ENCODE peak calls at places on chromosomes 16 and 17, in five cellular contexts. One of them, this sample, is unnamed. For H3K4me1, the result is how much of the 10 kb centered on the place peaks cover.

GRCh38 chr17:37648555-37648954 is 5.3 kb upstream of the DDX52 start:
- DNase-seq in fibroblast of lung: peak
- DNase-seq in psoas muscle: no peak
- DNase-seq in cardiac muscle cell: peak
- DNase-seq in endothelial cell of umbilical vein: peak
- DNase-seq in this sample: no peak

GRCh38 chr16:34078697-34079096 is 619.3 kb downstream of the TP53TG3F start:
- DNase-seq in fibroblast of lung: peak
- DNase-seq in psoas muscle: no peak
- DNase-seq in cardiac muscle cell: peak
- DNase-seq in endothelial cell of umbilical vein: peak
- DNase-seq in this sample: no peak

GRCh38 chr16:17476414-17477259 is 5.9 kb upstream of the XYLT1 start:
- DNase-seq in fibroblast of lung: peak
- DNase-seq in psoas muscle: peak
- DNase-seq in cardiac muscle cell: peak
- DNase-seq in endothelial cell of umbilical vein: peak
- DNase-seq in this sample: no peak

GRCh38 chr16:15885560-15886001 is 2.8 kb downstream of the CEP20 start:
- DNase-seq in fibroblast of lung: peak
- DNase-seq in psoas muscle: no peak
- DNase-seq in cardiac muscle cell: no peak
- DNase-seq in endothelial cell of umbilical vein: no peak
- DNase-seq in this sample: no peak

GRCh38 chr17:72373910-72374741 is 253.3 kb downstream of the SOX9 start:
- DNase-seq in fibroblast of lung: no peak
- DNase-seq in psoas muscle: peak
- DNase-seq in cardiac muscle cell: peak
- DNase-seq in endothelial cell of umbilical vein: no peak
- DNase-seq in this sample: no peak

GRCh38 chr16:5412721-5413120 is 315.1 kb upstream of the EEF2KMT start:
- DNase-seq in fibroblast of lung: no peak
- DNase-seq in psoas muscle: no peak
- DNase-seq in cardiac muscle cell: no peak
- DNase-seq in endothelial cell of umbilical vein: no peak
- DNase-seq in this sample: no peak

GRCh38 chr16:25108054-25108453 is 3.5 kb upstream of the LCMT1 start:
- DNase-seq in fibroblast of lung: no peak
- DNase-seq in psoas muscle: no peak
- DNase-seq in cardiac muscle cell: no peak
- DNase-seq in endothelial cell of umbilical vein: no peak
- DNase-seq in this sample: no peak

GRCh38 chr17:70855401-70856054 is 686.2 kb downstream of the KCNJ2 start:
- DNase-seq in fibroblast of lung: peak
- DNase-seq in psoas muscle: no peak
- DNase-seq in cardiac muscle cell: peak
- DNase-seq in endothelial cell of umbilical vein: no peak
- DNase-seq in this sample: no peak

GRCh38 chr17:511001-511690 is 158.5 kb upstream of the RPH3AL start:
- DNase-seq in fibroblast of lung: peak
- DNase-seq in psoas muscle: peak
- DNase-seq in cardiac muscle cell: peak
- DNase-seq in endothelial cell of umbilical vein: no peak
- DNase-seq in this sample: no peak

GRCh38 chr16:54816471-54816870 is 114.2 kb upstream of the IRX5 start:
- DNase-seq in fibroblast of lung: no peak
- DNase-seq in psoas muscle: no peak
- DNase-seq in cardiac muscle cell: no peak
- DNase-seq in endothelial cell of umbilical vein: no peak
- DNase-seq in this sample: no peak

GRCh38 chr17:2295575-2295974 is 8.0 kb downstream of the SMG6 start:
- DNase-seq in fibroblast of lung: no peak
- DNase-seq in psoas muscle: no peak
- DNase-seq in cardiac muscle cell: no peak
- DNase-seq in endothelial cell of umbilical vein: no peak
- DNase-seq in this sample: no peak

GRCh38 chr17:55735784-55736405 is 13.2 kb upstream of the TMEM100 start:
- DNase-seq in fibroblast of lung: peak
- DNase-seq in psoas muscle: no peak
- DNase-seq in cardiac muscle cell: peak
- DNase-seq in endothelial cell of umbilical vein: peak
- DNase-seq in this sample: no peak

GRCh38 chr16:21194771-21195301 is 16.5 kb downstream of the ZP2 start:
- DNase-seq in fibroblast of lung: no peak
- DNase-seq in psoas muscle: no peak
- DNase-seq in cardiac muscle cell: peak
- DNase-seq in endothelial cell of umbilical vein: no peak
- DNase-seq in this sample: no peak

GRCh38 chr16:88672776-88673175 is 9.9 kb upstream of the MVD start:
- DNase-seq in fibroblast of lung: no peak
- DNase-seq in psoas muscle: no peak
- DNase-seq in cardiac muscle cell: no peak
- DNase-seq in endothelial cell of umbilical vein: no peak
- DNase-seq in this sample: no peak

GRCh38 chr17:76643553-76644148 is at the start of gene ST6GALNAC1:
- DNase-seq in fibroblast of lung: no peak
- DNase-seq in psoas muscle: no peak
- DNase-seq in cardiac muscle cell: peak
- DNase-seq in endothelial cell of umbilical vein: peak
- DNase-seq in this sample: no peak

GRCh38 chr17:17258998-17259397 is 22.0 kb upstream of the FLCN start:
- DNase-seq in fibroblast of lung: no peak
- DNase-seq in psoas muscle: no peak
- DNase-seq in cardiac muscle cell: no peak
- DNase-seq in endothelial cell of umbilical vein: no peak
- DNase-seq in this sample: no peak

GRCh38 chr17:65228734-65229390 is 91.7 kb downstream of the RGS9 start:
- DNase-seq in fibroblast of lung: peak
- DNase-seq in psoas muscle: no peak
- DNase-seq in cardiac muscle cell: peak
- DNase-seq in endothelial cell of umbilical vein: peak
- DNase-seq in this sample: no peak

GRCh38 chr17:7296189-7296861 is 1.9 kb upstream of the YBX2 start:
- DNase-seq in fibroblast of lung: peak
- DNase-seq in psoas muscle: peak
- DNase-seq in cardiac muscle cell: peak
- DNase-seq in endothelial cell of umbilical vein: peak
- DNase-seq in this sample: peak

GRCh38 chr17:49435630-49436029 is 20.9 kb upstream of the PHB1 start:
- DNase-seq in fibroblast of lung: no peak
- DNase-seq in psoas muscle: no peak
- DNase-seq in cardiac muscle cell: no peak
- DNase-seq in endothelial cell of umbilical vein: no peak
- DNase-seq in this sample: no peak

GRCh38 chr16:30054451-30054850 is 11.1 kb upstream of the ALDOA start:
- DNase-seq in fibroblast of lung: no peak
- DNase-seq in psoas muscle: no peak
- DNase-seq in cardiac muscle cell: no peak
- DNase-seq in endothelial cell of umbilical vein: no peak
- DNase-seq in this sample: no peak

GRCh38 chr16:21646091-21646490 is 6.3 kb downstream of the IGSF6 start:
- DNase-seq in fibroblast of lung: no peak
- DNase-seq in psoas muscle: no peak
- DNase-seq in cardiac muscle cell: peak
- DNase-seq in endothelial cell of umbilical vein: no peak
- DNase-seq in this sample: no peak

GRCh38 chr16:4402439-4403132 is 13.8 kb downstream of the CORO7 start:
- DNase-seq in fibroblast of lung: peak
- DNase-seq in psoas muscle: peak
- DNase-seq in cardiac muscle cell: peak
- DNase-seq in endothelial cell of umbilical vein: peak
- DNase-seq in this sample: peak

GRCh38 chr17:1707107-1707506 is 3.1 kb downstream of the TLCD2 start:
- DNase-seq in fibroblast of lung: no peak
- DNase-seq in psoas muscle: no peak
- DNase-seq in cardiac muscle cell: no peak
- DNase-seq in endothelial cell of umbilical vein: no peak
- DNase-seq in this sample: no peak

GRCh38 chr16:9797306-9797705 is 384.9 kb downstream of the GRIN2A start:
- DNase-seq in fibroblast of lung: no peak
- DNase-seq in psoas muscle: no peak
- DNase-seq in cardiac muscle cell: no peak
- DNase-seq in endothelial cell of umbilical vein: peak
- DNase-seq in this sample: peak

GRCh38 chr17:66171172-66171571 is 20.8 kb downstream of the CEP112 start:
- DNase-seq in fibroblast of lung: no peak
- DNase-seq in psoas muscle: no peak
- DNase-seq in cardiac muscle cell: no peak
- DNase-seq in endothelial cell of umbilical vein: no peak
- DNase-seq in this sample: no peak

GRCh38 chr17:64773836-64774761 is 112.0 kb upstream of the SMURF2 start:
- DNase-seq in fibroblast of lung: peak
- DNase-seq in psoas muscle: no peak
- DNase-seq in cardiac muscle cell: peak
- DNase-seq in endothelial cell of umbilical vein: peak
- DNase-seq in this sample: no peak

GRCh38 chr16:81938331-81939163 is 72.7 kb downstream of the SDR42E1 start:
- DNase-seq in fibroblast of lung: no peak
- DNase-seq in psoas muscle: no peak
- DNase-seq in cardiac muscle cell: no peak
- DNase-seq in endothelial cell of umbilical vein: no peak
- DNase-seq in this sample: no peak

DNA sequence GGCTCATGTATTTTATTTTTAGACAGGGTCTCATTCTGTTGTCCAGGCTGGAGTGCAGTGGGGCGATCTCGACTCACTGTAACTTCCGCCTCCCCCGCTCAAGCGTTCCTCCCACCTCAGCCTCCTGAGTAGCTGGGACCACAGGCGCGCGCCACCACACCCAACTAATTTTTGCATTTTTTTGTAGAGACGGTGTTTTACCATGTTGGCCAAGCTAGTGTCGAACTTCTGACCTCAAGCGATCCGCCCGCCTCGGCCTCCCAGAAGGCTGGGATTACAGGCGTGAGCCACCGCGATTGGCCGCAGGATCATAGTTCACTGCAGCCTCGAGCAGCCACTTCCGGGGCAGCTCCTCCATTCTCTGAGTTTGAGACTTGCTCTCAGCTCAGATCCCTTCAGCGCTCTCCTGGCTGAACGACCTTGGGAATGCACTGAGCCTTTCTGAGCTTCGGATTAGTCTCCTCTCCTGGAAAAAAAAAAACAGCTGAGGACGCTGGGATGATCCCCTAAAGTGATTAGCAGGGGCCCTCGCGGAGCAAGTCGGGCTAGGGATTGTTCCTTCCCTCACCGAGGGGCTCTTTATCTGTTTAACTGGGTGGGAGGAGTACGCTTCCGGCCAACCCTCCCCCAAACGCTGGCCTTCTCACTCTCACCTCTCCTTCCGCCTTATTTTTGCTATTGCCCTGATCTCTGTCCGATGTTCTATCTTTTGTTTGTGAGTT is 1.1 kb upstream of the PKMYT1 start:
- DNase-seq in fibroblast of lung: no peak
- DNase-seq in psoas muscle: no peak
- DNase-seq in cardiac muscle cell: peak
- DNase-seq in endothelial cell of umbilical vein: no peak
- DNase-seq in this sample: no peak
- H3K4me1 ChIP-seq in fibroblast of lung: under half
- H3K4me1 ChIP-seq in psoas muscle: under half
- H3K4me1 ChIP-seq in cardiac muscle cell: under half
- H3K4me1 ChIP-seq in endothelial cell of umbilical vein: under half
- H3K4me1 ChIP-seq in this sample: under half

DNA sequence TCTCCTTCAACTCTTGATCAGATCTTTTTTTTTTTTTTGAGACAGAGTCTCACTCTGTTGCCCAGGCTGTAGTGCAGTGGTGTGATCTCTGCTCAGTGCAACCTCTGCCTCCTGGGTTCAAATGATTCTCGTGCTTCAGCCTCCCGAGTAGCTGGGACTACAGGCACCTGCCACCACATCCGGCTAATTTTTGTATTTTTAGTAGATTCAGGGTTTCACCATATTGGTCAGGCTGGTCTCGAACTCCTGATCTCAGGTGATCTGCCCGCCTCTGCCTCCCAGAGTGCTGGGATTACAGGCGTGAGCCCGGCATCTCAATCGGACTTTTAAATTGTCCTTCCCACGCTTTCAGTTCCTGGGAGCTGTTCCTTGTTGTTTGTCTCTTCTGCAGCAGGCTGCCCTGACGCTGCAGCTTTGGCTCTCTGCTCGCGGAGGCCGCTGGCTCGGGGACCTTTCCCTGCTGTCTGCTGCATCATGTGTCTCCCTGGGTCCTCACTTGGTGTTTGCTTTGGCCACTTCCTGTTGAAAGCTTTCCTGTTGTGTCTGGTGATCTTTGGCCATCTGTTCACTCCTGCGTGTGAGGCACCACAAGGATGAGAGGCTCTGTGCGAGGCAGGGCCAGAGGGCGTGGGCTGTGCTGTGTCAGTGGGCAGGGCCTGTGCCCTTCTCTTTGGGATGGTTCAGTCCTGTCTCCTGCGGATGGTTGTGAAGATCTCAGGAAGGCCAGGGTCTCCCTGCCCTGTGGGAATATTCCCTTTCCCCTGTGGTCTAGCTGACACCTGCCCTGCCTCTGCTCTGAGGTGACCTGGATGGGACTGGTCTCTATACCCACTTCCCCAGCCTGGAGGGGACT is 18.4 kb upstream of the CAPN15 start:
- DNase-seq in fibroblast of lung: no peak
- DNase-seq in psoas muscle: no peak
- DNase-seq in cardiac muscle cell: no peak
- DNase-seq in endothelial cell of umbilical vein: peak
- DNase-seq in this sample: peak
- H3K27ac ChIP-seq in fibroblast of lung: no peak
- H3K27ac ChIP-seq in psoas muscle: no peak
- H3K27ac ChIP-seq in cardiac muscle cell: no peak
- H3K27ac ChIP-seq in endothelial cell of umbilical vein: peak
- H3K27ac ChIP-seq in this sample: no peak

GRCh38 chr17:47224971-47225370 is 15.8 kb downstream of the MYL4 start:
- DNase-seq in fibroblast of lung: no peak
- DNase-seq in psoas muscle: no peak
- DNase-seq in cardiac muscle cell: no peak
- DNase-seq in endothelial cell of umbilical vein: no peak
- DNase-seq in this sample: no peak
- H3K4me3 ChIP-seq in fibroblast of lung: no peak
- H3K4me3 ChIP-seq in psoas muscle: no peak
- H3K4me3 ChIP-seq in cardiac muscle cell: no peak
- H3K4me3 ChIP-seq in endothelial cell of umbilical vein: no peak
- H3K4me3 ChIP-seq in this sample: no peak

GRCh38 chr17:39634384-39634871 is 2.5 kb upstream of the STARD3 start:
- DNase-seq in fibroblast of lung: peak
- DNase-seq in psoas muscle: no peak
- DNase-seq in cardiac muscle cell: peak
- DNase-seq in endothelial cell of umbilical vein: peak
- DNase-seq in this sample: no peak
- H3K4me1 ChIP-seq in fibroblast of lung: under half
- H3K4me1 ChIP-seq in psoas muscle: under half
- H3K4me1 ChIP-seq in cardiac muscle cell: under half
- H3K4me1 ChIP-seq in endothelial cell of umbilical vein: under half
- H3K4me1 ChIP-seq in this sample: under half

GRCh38 chr17:31216053-31216751 is 80.8 kb downstream of the OMG start:
- DNase-seq in fibroblast of lung: peak
- DNase-seq in psoas muscle: no peak
- DNase-seq in cardiac muscle cell: peak
- DNase-seq in endothelial cell of umbilical vein: peak
- DNase-seq in this sample: no peak
- H3K27ac ChIP-seq in fibroblast of lung: peak
- H3K27ac ChIP-seq in psoas muscle: no peak
- H3K27ac ChIP-seq in cardiac muscle cell: no peak
- H3K27ac ChIP-seq in endothelial cell of umbilical vein: no peak
- H3K27ac ChIP-seq in this sample: no peak

GRCh38 chr17:74750327-74751069 is 2.1 kb downstream of the NHERF1 start:
- DNase-seq in fibroblast of lung: no peak
- DNase-seq in psoas muscle: no peak
- DNase-seq in cardiac muscle cell: no peak
- DNase-seq in endothelial cell of umbilical vein: no peak
- DNase-seq in this sample: no peak
- H3K4me3 ChIP-seq in fibroblast of lung: peak
- H3K4me3 ChIP-seq in psoas muscle: peak
- H3K4me3 ChIP-seq in cardiac muscle cell: peak
- H3K4me3 ChIP-seq in endothelial cell of umbilical vein: no peak
- H3K4me3 ChIP-seq in this sample: no peak